ENCODE peak calls at places on chromosomes 3 and 15, in six cellular contexts. D is adrenal gland; H is CD4-positive, alpha-beta T cell; L is CD4-positive, alpha-beta memory T cell; N is testis; C is AG04450. Z is an unnamed sample.

GRCh38 chr15:73942751-73943270 is 16.5 kb downstream of the LOXL1 start:
- DNase-seq in D (no peak), H (no peak), L (no peak), N (no peak), C (no peak), Z (no peak)

GRCh38 chr3:45616158-45616557 is 21.6 kb downstream of the LIMD1 start:
- DNase-seq in D (no peak), H (no peak), L (no peak), N (no peak), C (no peak), Z (no peak)

GRCh38 chr15:82936966-82937647 is 15.4 kb downstream of the HOMER2 start:
- DNase-seq in D (peak; percentile 38), H (no peak), L (no peak), N (no peak), C (no peak), Z (no peak)

GRCh38 chr3:115697263-115698053 is 74.1 kb downstream of the GAP43 start:
- DNase-seq in D (peak; percentile 36), H (no peak), L (no peak), N (no peak), C (no peak), Z (no peak)

GRCh38 chr15:83112959-83113299 is 5.5 kb downstream of the TM6SF1 start:
- DNase-seq in D (no peak), H (no peak), L (no peak), N (no peak), C (no peak), Z (no peak)

GRCh38 chr15:66231421-66232266 is 21.9 kb downstream of the MEGF11 start:
- DNase-seq in D (no peak), H (no peak), L (no peak), N (no peak), C (no peak), Z (no peak)

GRCh38 chr3:171551296-171551695 is 91.1 kb upstream of the TNIK start:
- DNase-seq in D (no peak), H (no peak), L (no peak), N (no peak), C (no peak), Z (no peak)

GRCh38 chr15:64324513-64324912 is 31.5 kb downstream of the CSNK1G1 start:
- DNase-seq in D (no peak), H (no peak), L (no peak), N (no peak), C (no peak), Z (no peak)

GRCh38 chr3:37816271-37816670 is 45.4 kb upstream of the CTDSPL start:
- DNase-seq in D (no peak), H (no peak), L (no peak), N (no peak), C (no peak), Z (no peak)

GRCh38 chr15:39850436-39850835 is 67.8 kb upstream of the FSIP1 start:
- DNase-seq in D (no peak), H (no peak), L (no peak), N (no peak), C (no peak), Z (no peak)

GRCh38 chr3:150970665-150971327 is 1.7 kb downstream of the CLRN1 start:
- DNase-seq in D (peak; percentile 47), H (no peak), L (no peak), N (no peak), C (peak; percentile 15), Z (no peak)

GRCh38 chr15:70252056-70252935 is 154.6 kb upstream of the TLE3 start:
- DNase-seq in D (no peak), H (no peak), L (no peak), N (no peak), C (no peak), Z (no peak)

GRCh38 chr3:45842851-45843625 is 1.1 kb upstream of the LZTFL1 start:
- DNase-seq in D (no peak), H (no peak), L (no peak), N (no peak), C (no peak), Z (no peak)

GRCh38 chr3:58029842-58030584 is 21.8 kb downstream of the FLNB start:
- DNase-seq in D (no peak), H (no peak), L (no peak), N (no peak), C (no peak), Z (no peak)

GRCh38 chr3:100401674-100402036 is 316 bp downstream of the LNP1 start:
- DNase-seq in D (peak; percentile 35), H (peak; percentile 51), L (no peak), N (peak; percentile 35), C (no peak), Z (no peak)

GRCh38 chr15:99507732-99508571 is 57.8 kb upstream of the MEF2A start:
- DNase-seq in D (peak; percentile 61), H (no peak), L (no peak), N (peak; percentile 54), C (no peak), Z (no peak)

GRCh38 chr3:57756528-57757401 is 656 bp downstream of the SLMAP start:
- DNase-seq in D (peak; percentile 78), H (peak; percentile 11), L (peak; percentile 18), N (peak; percentile 39), C (no peak), Z (peak; percentile 39)

GRCh38 chr3:127040216-127040615 is 57.3 kb downstream of the PLXNA1 start:
- DNase-seq in D (peak; percentile 1), H (no peak), L (no peak), N (no peak), C (no peak), Z (no peak)

GRCh38 chr15:98858610-98859023 is 149.0 kb downstream of the PGPEP1L start:
- DNase-seq in D (no peak), H (no peak), L (no peak), N (no peak), C (no peak), Z (no peak)

GRCh38 chr3:10600159-10601125 is 95.1 kb upstream of the ATP2B2 start:
- DNase-seq in D (no peak), H (no peak), L (no peak), N (no peak), C (no peak), Z (peak; percentile 74)

GRCh38 chr3:140384028-140384771 is 293.7 kb upstream of the TRIM42 start:
- DNase-seq in D (no peak), H (no peak), L (no peak), N (peak; percentile 45), C (no peak), Z (no peak)

GRCh38 chr3:105639131-105639530 is 229.7 kb downstream of the CBLB start:
- DNase-seq in D (no peak), H (no peak), L (no peak), N (no peak), C (no peak), Z (no peak)

DNA sequence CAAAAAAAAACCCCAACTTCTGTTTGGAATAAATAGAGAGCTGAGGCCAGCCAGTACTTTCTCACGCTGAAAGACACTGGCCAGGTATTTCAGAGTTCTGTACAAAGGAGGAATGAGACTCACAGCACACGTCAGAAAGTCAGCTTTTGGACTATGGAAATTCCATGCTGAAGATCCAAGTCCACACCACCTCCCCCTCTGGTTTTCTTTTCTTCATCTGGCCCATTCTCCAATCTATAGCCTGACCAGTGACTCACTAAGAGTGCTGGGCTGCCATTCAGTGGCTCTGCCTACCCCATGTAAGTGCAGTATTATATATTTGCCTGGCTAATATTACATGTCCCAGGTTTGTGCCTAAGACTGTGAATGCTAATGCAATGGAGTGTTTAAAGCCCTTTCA is 13.9 kb downstream of the BOC start:
- DNase-seq in D (no peak), H (no peak), L (no peak), N (no peak), C (no peak), Z (no peak)
- H3K27ac ChIP-seq in D (no peak overlapping the region), H (no peak overlapping the region), L (no peak overlapping the region), N (no peak overlapping the region), C (no peak overlapping the region), Z (no peak overlapping the region)

DNA sequence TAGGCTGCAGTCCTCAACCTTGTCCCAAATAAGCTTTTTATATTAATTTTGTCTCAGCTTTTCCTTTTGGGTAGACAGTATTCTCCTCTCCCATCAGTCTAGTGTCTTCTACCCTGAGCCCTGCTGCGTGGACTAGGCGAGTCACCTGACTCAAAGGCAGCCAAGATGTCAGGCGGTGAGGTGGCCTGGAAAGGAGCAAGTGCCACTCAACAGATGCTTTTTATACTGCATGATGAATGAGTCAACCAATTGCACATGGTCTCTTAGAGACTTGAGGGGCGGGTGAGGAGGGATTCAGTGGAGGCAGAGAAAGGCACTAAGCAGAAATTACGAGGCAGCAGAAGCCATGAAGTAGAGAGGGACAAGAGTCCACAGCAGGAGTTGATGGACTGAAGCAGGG is 95.9 kb downstream of the FRMD4B start:
- DNase-seq in D (no peak), H (no peak), L (no peak), N (no peak), C (no peak), Z (no peak)
- H3K27ac ChIP-seq in D (no peak overlapping the region), H (no peak overlapping the region), L (no peak overlapping the region), N (no peak overlapping the region), C (no peak overlapping the region), Z (peak overlapping the region; percentile 7)

GRCh38 chr3:111943533-111943932 is 35.3 kb upstream of the ABHD10 start:
- DNase-seq in D (no peak), H (no peak), L (no peak), N (no peak), C (no peak), Z (no peak)
- H3K27ac ChIP-seq in D (no peak overlapping the region), H (no peak overlapping the region), L (no peak overlapping the region), N (no peak overlapping the region), C (no peak overlapping the region), Z (no peak overlapping the region)

DNA sequence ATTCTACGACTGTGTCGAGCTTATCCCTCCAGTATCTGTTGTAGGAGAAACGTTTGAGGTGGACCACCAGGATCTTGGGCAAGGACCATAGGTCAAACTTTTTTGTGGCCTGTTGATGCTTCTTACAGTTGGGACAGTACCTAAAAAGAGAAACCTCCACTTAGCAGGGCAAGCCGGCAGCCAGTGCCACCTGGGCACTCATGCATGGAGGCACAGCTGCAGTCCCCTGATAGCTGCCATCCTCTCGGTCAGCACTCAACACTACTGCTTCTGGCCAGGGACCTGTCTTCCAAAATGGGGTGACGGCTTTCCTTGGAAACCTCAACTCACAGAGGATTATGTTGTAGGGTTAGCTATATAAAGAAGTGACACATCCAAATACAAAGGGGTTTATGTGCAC is 7.0 kb upstream of the C3orf62 start:
- DNase-seq in D (no peak), H (no peak), L (no peak), N (no peak), C (no peak), Z (no peak)
- H3K27ac ChIP-seq in D (no peak overlapping the region), H (no peak overlapping the region), L (no peak overlapping the region), N (no peak overlapping the region), C (no peak overlapping the region), Z (no peak overlapping the region)

GRCh38 chr3:184378650-184379374 is 805 bp upstream of the THPO start:
- DNase-seq in D (no peak), H (no peak), L (no peak), N (no peak), C (no peak), Z (no peak)
- H3K27ac ChIP-seq in D (peak overlapping the region; percentile 88), H (no peak overlapping the region), L (no peak overlapping the region), N (peak overlapping the region; percentile 19), C (no peak overlapping the region), Z (no peak overlapping the region)

Z was measured in substantia nigra.